ENCODE peak calls at places on chromosomes 5 and 9, in five cellular contexts. V, H, F, P and C are unnamed samples.

GRCh38 chr5:96926275-96926674 is 9.6 kb upstream of the LNPEP start:
- DNase-seq in V (no peak), F (no peak), P (no peak), H (no peak), C (no peak)

GRCh38 chr5:67164856-67165523 is 31.6 kb downstream of the CD180 start:
- DNase-seq in F (no peak), P (no peak), H (no peak), V (no peak), C (no peak)

GRCh38 chr9:110555971-110556370 is 23.6 kb downstream of the SVEP1 start:
- DNase-seq in H (no peak), V (no peak), P (no peak), F (no peak), C (no peak)

GRCh38 chr5:72328172-72328571 is 8.0 kb downstream of the PTCD2 start:
- DNase-seq in H (peak), F (no peak), V (no peak), P (no peak), C (peak)

GRCh38 chr5:38922199-38922598 is 76.4 kb downstream of the OSMR start:
- DNase-seq in P (peak), H (peak), V (no peak), F (peak), C (peak)

GRCh38 chr5:148443998-148444397 is 60.2 kb downstream of the FBXO38 start:
- DNase-seq in H (peak), P (peak), F (peak), V (peak), C (peak)

GRCh38 chr5:18744990-18745590 is 1110.8 kb downstream of the TAF11L14 start:
- DNase-seq in V (no peak), P (peak), H (peak), F (no peak), C (no peak)

GRCh38 chr9:135251996-135252760 is 164.7 kb downstream of the OLFM1 start:
- DNase-seq in P (no peak), V (no peak), H (no peak), F (no peak), C (no peak)

GRCh38 chr5:2302169-2302568 is 419.4 kb upstream of the IRX4 start:
- DNase-seq in P (no peak), H (no peak), V (no peak), F (no peak), C (no peak)

GRCh38 chr9:127575875-127576778 is 36.0 kb upstream of the STXBP1 start:
- DNase-seq in P (no peak), F (no peak), V (no peak), H (no peak), C (peak)

GRCh38 chr5:83149671-83150070 is 72.3 kb downstream of the XRCC4 start:
- DNase-seq in H (no peak), F (no peak), P (no peak), V (no peak), C (no peak)

GRCh38 chr5:151632941-151633340 is 41.8 kb upstream of the FAT2 start:
- DNase-seq in H (no peak), P (no peak), F (no peak), V (no peak), C (no peak)

GRCh38 chr5:92309336-92309991 is 926.3 kb upstream of the ARRDC3 start:
- DNase-seq in F (no peak), H (no peak), V (peak), P (no peak), C (no peak)

GRCh38 chr5:161734741-161735140 is 49.2 kb downstream of the GABRA6 start:
- DNase-seq in V (no peak), F (no peak), P (no peak), H (no peak), C (no peak)

GRCh38 chr5:40410231-40410861 is 269.4 kb upstream of the PTGER4 start:
- DNase-seq in V (no peak), P (peak), F (no peak), H (no peak), C (no peak)

GRCh38 chr9:70044450-70045307 is 1.0 kb downstream of the MAMDC2 start:
- DNase-seq in F (no peak), H (no peak), P (no peak), V (no peak), C (no peak)

GRCh38 chr5:57094753-57095683 is 78.8 kb upstream of the GPBP1 start:
- DNase-seq in V (no peak), H (no peak), F (no peak), P (no peak), C (peak)

GRCh38 chr5:168365581-168366081 is 74.2 kb downstream of the WWC1 start:
- DNase-seq in P (no peak), V (no peak), F (no peak), H (no peak), C (no peak)

GRCh38 chr9:114401344-114401743 is 13.6 kb upstream of the AKNA start:
- DNase-seq in H (no peak), V (no peak), F (no peak), P (no peak), C (no peak)

GRCh38 chr9:132192728-132193127 is 30.9 kb downstream of the NTNG2 start:
- DNase-seq in P (no peak), F (no peak), V (no peak), H (no peak), C (no peak)

GRCh38 chr5:168941901-168942300 is 359.0 kb downstream of the SLIT3 start:
- DNase-seq in F (peak), P (no peak), V (no peak), H (no peak), C (peak)

GRCh38 chr5:158382473-158382872 is 523.5 kb upstream of the CLINT1 start:
- DNase-seq in V (peak), F (no peak), H (no peak), P (no peak), C (peak)